ENCODE peak calls at places on chromosomes 1 and 21, in seven cellular contexts. A, D, Q, K, J, O and N are unnamed samples. For H3K4me1 and H3K36me3, the result is how much of the 10 kb centered on the place peaks cover.

GRCh38 chr1:79638382-79638781 is 631.9 kb upstream of the ADGRL4 start:
- DNase-seq in Q (no peak), O (no peak), J (no peak), A (no peak), D (no peak), K (no peak), N (no peak)

GRCh38 chr1:80509965-80510522 is 1290.7 kb upstream of the ADGRL2 start:
- DNase-seq in K (no peak), J (peak), O (no peak), A (no peak), Q (no peak), D (no peak), N (no peak)

GRCh38 chr1:6272476-6273270 is 11.8 kb upstream of the GPR153 start:
- DNase-seq in Q (no peak), A (no peak), D (no peak), K (no peak), J (peak), O (no peak), N (no peak)

GRCh38 chr21:42097274-42097673 is 26.2 kb downstream of the UMODL1 start:
- DNase-seq in A (no peak), Q (no peak), O (no peak), D (no peak), J (no peak), K (no peak), N (no peak)

GRCh38 chr1:203271018-203271743 is 34.1 kb upstream of the BTG2 start:
- DNase-seq in J (peak), A (peak), Q (peak), D (no peak), K (no peak), O (no peak), N (peak)

GRCh38 chr1:115400426-115400825 is 62.4 kb upstream of the NGF start:
- DNase-seq in O (no peak), A (no peak), D (no peak), J (no peak), K (no peak), Q (no peak), N (no peak)

GRCh38 chr21:37614351-37614875 is 247.8 kb downstream of the DYRK1A start:
- DNase-seq in D (no peak), A (no peak), O (no peak), J (no peak), K (no peak), Q (no peak), N (no peak)

GRCh38 chr1:7679873-7680790 is 91.0 kb upstream of the VAMP3 start:
- DNase-seq in Q (peak), D (peak), O (peak), K (no peak), J (peak), A (peak), N (peak)

GRCh38 chr1:103108525-103109150 is 316 bp upstream of the COL11A1 start:
- DNase-seq in J (peak), O (peak), Q (no peak), A (no peak), K (no peak), D (peak), N (no peak)

GRCh38 chr1:18175530-18176377 is 68.2 kb downstream of the IGSF21 start:
- DNase-seq in O (no peak), K (no peak), D (no peak), A (no peak), Q (no peak), J (no peak), N (no peak)

GRCh38 chr1:23037081-23037740 is 17.9 kb downstream of the KDM1A start:
- DNase-seq in A (no peak), D (no peak), O (no peak), Q (no peak), K (no peak), J (no peak), N (no peak)

GRCh38 chr1:65264197-65264929 is 45.0 kb upstream of the DNAJC6 start:
- DNase-seq in A (no peak), D (no peak), O (no peak), J (peak), Q (peak), K (no peak), N (no peak)

GRCh38 chr1:42150626-42151025 is 2.6 kb upstream of the GUCA2B start:
- DNase-seq in J (no peak), D (no peak), K (no peak), O (no peak), A (no peak), Q (no peak), N (no peak)

GRCh38 chr21:35232545-35233176 is 183.6 kb upstream of the RUNX1 start:
- DNase-seq in K (no peak), O (no peak), A (no peak), Q (peak), J (no peak), D (peak), N (no peak)

GRCh38 chr21:27734146-27734545 is 767.3 kb upstream of the ADAMTS5 start:
- DNase-seq in K (no peak), A (no peak), O (no peak), Q (no peak), J (no peak), D (no peak), N (no peak)

GRCh38 chr1:115426271-115426771 is 88.3 kb upstream of the NGF start:
- DNase-seq in A (no peak), K (peak), D (peak), Q (peak), O (peak), J (no peak), N (no peak)

GRCh38 chr1:224795591-224795990 is 133.9 kb upstream of the DNAH14 start:
- DNase-seq in O (no peak), K (no peak), J (no peak), D (no peak), Q (no peak), A (no peak), N (no peak)

GRCh38 chr1:10647414-10648170 is 148.9 kb downstream of the CASZ1 start:
- DNase-seq in A (no peak), Q (no peak), J (no peak), O (no peak), K (no peak), D (no peak), N (no peak)

GRCh38 chr1:157162345-157162744 is 24.1 kb upstream of the ETV3 start:
- DNase-seq in Q (peak), A (no peak), K (no peak), J (no peak), O (no peak), D (no peak), N (peak)

GRCh38 chr1:198472997-198473396 is 67.5 kb downstream of the ATP6V1G3 start:
- DNase-seq in D (no peak), A (no peak), J (no peak), Q (no peak), K (no peak), O (no peak), N (no peak)

GRCh38 chr21:34122047-34122446 is 48.7 kb downstream of the MRPS6 start:
- DNase-seq in D (no peak), J (no peak), O (no peak), Q (no peak), K (no peak), A (no peak), N (no peak)

GRCh38 chr1:184509105-184509504 is 122.3 kb downstream of the C1orf21 start:
- DNase-seq in Q (no peak), O (no peak), K (no peak), J (no peak), D (no peak), A (no peak), N (no peak)

GRCh38 chr21:42525228-42525604 is 11.6 kb downstream of the SLC37A1 start:
- DNase-seq in A (no peak), K (no peak), D (no peak), J (peak), O (peak), Q (no peak), N (no peak)

GRCh38 chr1:37755951-37756350 is 9.0 kb downstream of the EPHA10 start:
- DNase-seq in J (no peak), Q (no peak), K (no peak), D (no peak), O (no peak), A (no peak), N (no peak)

GRCh38 chr1:45854724-45855123 is 51.3 kb downstream of the MAST2 start:
- DNase-seq in J (no peak), O (no peak), D (no peak), Q (no peak), K (no peak), A (no peak), N (no peak)

GRCh38 chr1:20402585-20403422 is 83.2 kb downstream of the CAMK2N1 start:
- DNase-seq in J (no peak), D (no peak), K (no peak), O (no peak), A (peak), Q (no peak), N (no peak)

GRCh38 chr1:62508187-62508758 is 71.4 kb downstream of the USP1 start:
- DNase-seq in D (no peak), A (no peak), O (no peak), K (no peak), Q (peak), J (peak), N (peak)

GRCh38 chr1:155015527-155016230 is 13.1 kb downstream of the ZBTB7B start:
- DNase-seq in K (no peak), Q (no peak), O (no peak), D (no peak), A (no peak), J (no peak), N (no peak)

GRCh38 chr1:93033785-93034184 is 45.3 kb upstream of the MTF2 start:
- DNase-seq in J (no peak), A (no peak), Q (no peak), O (no peak), D (no peak), K (no peak), N (no peak)

DNA sequence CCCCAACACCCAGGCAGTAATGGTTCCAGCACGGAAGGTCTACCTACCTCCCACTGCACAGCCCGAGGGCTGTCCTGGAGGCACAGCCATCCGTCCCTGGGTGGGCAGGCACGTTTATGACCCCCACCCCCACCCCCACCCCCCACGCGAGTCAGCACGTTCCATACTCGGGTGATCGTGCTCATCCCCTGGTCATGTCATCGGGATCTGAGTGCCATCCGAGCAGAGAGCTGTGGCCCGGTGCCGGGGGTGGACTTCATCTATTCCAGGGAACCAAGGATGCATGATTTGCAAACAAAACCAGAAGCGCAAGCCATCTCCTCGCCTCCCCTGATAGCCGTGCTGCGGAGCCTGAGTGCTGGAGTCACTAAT is 1.1 kb downstream of the TSPEAR start:
- DNase-seq in A (no peak), D (no peak), O (peak), J (peak), Q (no peak), K (no peak), N (peak)
- H3K4me1 ChIP-seq in A (under half), D (under half), O (under half), J (half or more), Q (under half), K (under half), N (under half)

GRCh38 chr1:3170566-3171453 is 101.8 kb downstream of the PRDM16 start:
- DNase-seq in O (peak), D (peak), A (no peak), K (peak), Q (peak), J (peak), N (no peak)
- H3K4me3 ChIP-seq in O (peak), D (peak), A (no peak), K (peak), Q (peak), J (no peak), N (no peak)

DNA sequence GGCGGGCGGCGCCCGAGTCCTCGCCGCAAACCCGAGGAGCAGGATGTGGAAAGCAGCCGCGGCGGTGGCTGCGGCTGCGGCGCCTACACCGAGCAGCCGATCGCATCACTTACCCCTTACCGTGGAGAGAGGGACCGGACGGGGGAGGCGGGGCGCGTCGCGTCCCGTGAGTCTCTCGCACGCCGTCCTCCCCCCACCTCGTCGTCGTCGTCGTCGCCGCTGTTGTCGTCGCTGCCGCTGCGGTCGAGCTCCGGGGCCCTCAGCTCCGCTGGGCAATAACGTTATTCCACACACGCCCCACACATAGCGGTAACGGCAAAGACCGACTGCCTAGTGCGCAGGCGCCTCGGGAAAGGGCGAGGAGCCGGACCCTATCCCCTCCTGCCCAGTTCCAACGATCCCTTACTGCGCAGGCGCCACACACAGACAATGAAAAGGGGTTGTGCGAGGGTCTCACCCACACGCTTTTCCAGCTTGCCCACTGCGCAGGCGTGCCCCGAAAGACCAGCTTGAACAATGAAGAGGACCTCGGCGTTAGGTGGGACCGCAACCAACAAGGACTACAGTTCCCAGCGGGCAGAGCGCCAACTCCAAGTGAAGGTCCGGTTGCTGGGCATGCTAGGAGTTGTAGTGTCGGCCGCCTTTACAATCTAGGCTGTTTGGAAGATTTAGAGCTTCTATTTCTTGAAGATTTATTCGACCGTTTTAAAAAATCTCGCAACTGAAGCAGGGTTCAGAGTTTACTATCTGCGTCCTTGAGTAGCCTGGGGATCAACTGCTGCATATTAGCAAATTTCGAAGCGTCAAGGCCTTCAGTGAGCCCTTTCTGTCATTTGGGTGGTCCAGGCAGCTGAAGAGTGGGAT is at the start of gene CEP170:
- DNase-seq in K (peak), J (peak), D (peak), Q (peak), A (peak), O (peak), N (peak)
- H3K36me3 ChIP-seq in K (under half), J (under half), D (under half), Q (under half), A (under half), O (under half), N (under half)

GRCh38 chr1:222911866-222912265 is 97.0 kb downstream of the DISP1 start:
- DNase-seq in Q (no peak), A (no peak), D (no peak), O (no peak), K (no peak), J (no peak), N (no peak)

GRCh38 chr1:222914861-222915632 is 100.2 kb downstream of the DISP1 start:
- DNase-seq in D (no peak), O (no peak), Q (no peak), A (no peak), K (no peak), J (no peak), N (no peak)

GRCh38 chr1:222910699-222911098 is 95.9 kb downstream of the DISP1 start:
- DNase-seq in A (no peak), Q (no peak), D (no peak), K (no peak), J (no peak), O (no peak), N (no peak)

GRCh38 chr1:222909586-222909985 is 94.7 kb downstream of the DISP1 start:
- DNase-seq in Q (no peak), D (peak), A (no peak), J (no peak), K (no peak), O (no peak), N (no peak)

GRCh38 chr1:222912730-222913129 is 97.9 kb downstream of the DISP1 start:
- DNase-seq in O (no peak), Q (no peak), D (no peak), K (no peak), A (no peak), J (no peak), N (no peak)
- H3K4me1 ChIP-seq in O (under half), Q (under half), D (under half), K (under half), A (under half), J (under half), N (under half)

DNA sequence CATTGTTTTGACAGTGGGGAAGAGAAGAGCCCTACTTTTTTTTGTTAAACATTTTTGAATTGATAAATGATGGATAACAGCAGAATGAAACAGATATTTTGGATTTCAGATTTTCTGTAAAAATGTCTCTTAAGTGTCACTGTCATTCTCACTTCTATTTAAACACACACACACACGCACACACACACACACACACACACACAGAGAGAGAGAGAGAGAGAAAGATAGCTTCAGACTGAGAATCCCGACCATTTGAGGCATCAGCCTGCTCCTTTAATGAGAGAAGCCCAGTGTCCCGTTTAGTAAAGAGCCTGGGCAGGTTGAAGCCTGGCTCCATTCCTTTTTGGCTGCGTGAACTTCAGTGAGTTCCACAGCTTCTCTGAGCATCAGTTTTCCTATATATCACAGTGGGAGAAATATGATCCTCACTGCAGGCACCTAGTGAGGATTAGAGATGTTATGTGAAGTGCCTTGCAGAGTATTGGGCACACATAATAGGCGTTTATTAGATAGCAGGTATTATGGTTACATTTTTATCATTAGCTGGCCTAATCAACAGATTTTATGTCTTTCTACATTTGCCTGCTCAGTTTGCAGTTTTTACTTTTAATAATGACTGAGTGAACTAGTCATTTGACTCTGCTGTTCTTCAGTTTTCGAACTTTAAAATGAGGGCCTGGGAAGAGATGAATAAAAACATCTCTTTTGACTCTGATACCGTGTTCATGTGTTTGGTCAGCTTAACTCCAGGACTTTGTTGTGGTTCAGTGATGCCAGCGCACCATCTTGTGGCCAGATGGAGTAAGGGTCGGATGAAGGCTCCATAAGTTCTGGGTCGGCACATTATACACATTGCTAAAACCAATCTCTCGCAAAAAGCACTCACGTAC is 78.8 kb upstream of the GPR88 start:
- DNase-seq in J (peak), O (peak), D (peak), Q (peak), A (peak), K (no peak), N (peak)
- H3K4me3 ChIP-seq in J (no peak), O (no peak), D (no peak), Q (no peak), A (no peak), K (no peak), N (no peak)

DNA sequence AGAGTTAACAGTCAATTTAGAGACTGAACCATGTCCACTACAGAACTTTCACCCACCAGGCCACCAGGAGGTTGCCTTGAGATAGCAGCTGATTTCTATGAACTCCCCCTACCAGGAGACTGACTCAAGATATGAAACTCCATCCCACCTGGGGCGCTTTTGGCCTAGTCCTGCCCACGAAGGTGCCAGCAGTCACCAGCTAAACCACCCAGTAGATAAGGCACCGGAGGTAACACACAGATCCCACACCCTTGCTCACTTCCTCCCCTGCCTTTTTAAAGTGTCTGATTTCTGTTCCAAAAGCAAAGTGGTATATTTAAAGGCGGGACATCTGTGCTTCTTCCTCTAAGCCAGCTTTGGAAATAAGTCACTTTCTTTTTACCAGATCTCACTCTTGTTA is 318.3 kb downstream of the KCNH1 start:
- DNase-seq in A (no peak), J (no peak), Q (no peak), D (no peak), K (no peak), O (no peak), N (no peak)
- H3K36me3 ChIP-seq in A (under half), J (under half), Q (under half), D (under half), K (under half), O (under half), N (under half)